ENCODE peak calls at places on chromosome 10, in nine cellular contexts. L, R, U, F, J, T, E, P and Z are unnamed samples.

GRCh38 chr10:113267616-113268015 is 285.2 kb upstream of the HABP2 start:
- DNase-seq in E (no peak), P (no peak), U (no peak), T (no peak), J (no peak), R (no peak), F (no peak), L (no peak), Z (no peak)

GRCh38 chr10:12505683-12506082 is 156.3 kb downstream of the CAMK1D start:
- DNase-seq in E (no peak), U (no peak), L (no peak), J (no peak), T (no peak), F (no peak), P (no peak), R (no peak), Z (no peak)

GRCh38 chr10:21751341-21752310 is 217.6 kb downstream of the MLLT10 start:
- DNase-seq in U (peak), E (no peak), T (no peak), P (no peak), R (no peak), L (no peak), J (no peak), F (no peak), Z (no peak)

GRCh38 chr10:104098360-104098925 is 12.8 kb upstream of the COL17A1 start:
- DNase-seq in L (no peak), J (peak), E (no peak), R (no peak), T (no peak), P (no peak), U (no peak), F (no peak), Z (no peak)

GRCh38 chr10:128803790-128804189 is 663.3 kb upstream of the MGMT start:
- DNase-seq in F (no peak), R (no peak), J (no peak), T (no peak), L (no peak), E (no peak), P (no peak), U (peak), Z (no peak)

GRCh38 chr10:69501657-69502056 is 50.4 kb downstream of the TSPAN15 start:
- DNase-seq in T (no peak), E (no peak), L (no peak), U (no peak), P (no peak), J (no peak), F (no peak), R (no peak), Z (no peak)

GRCh38 chr10:34966440-34966839 is 123.7 kb downstream of the CUL2 start:
- DNase-seq in F (no peak), R (no peak), L (no peak), U (no peak), J (peak), P (no peak), T (no peak), E (no peak), Z (no peak)

GRCh38 chr10:111481271-111482073 is 404.6 kb downstream of the ADRA2A start:
- DNase-seq in F (no peak), E (no peak), R (no peak), L (no peak), T (no peak), P (no peak), U (no peak), J (no peak), Z (no peak)

GRCh38 chr10:35453855-35454532 is 117.7 kb downstream of the CCNY start:
- DNase-seq in P (no peak), F (no peak), U (no peak), E (peak), T (no peak), L (no peak), J (peak), R (no peak), Z (no peak)

GRCh38 chr10:8615118-8615517 is 560.6 kb downstream of the GATA3 start:
- DNase-seq in L (no peak), J (no peak), R (no peak), T (no peak), E (no peak), U (no peak), F (no peak), P (no peak), Z (no peak)

GRCh38 chr10:63260103-63260859 is 127.2 kb downstream of the NRBF2 start:
- DNase-seq in U (no peak), F (no peak), R (no peak), T (no peak), E (no peak), J (no peak), L (no peak), P (no peak), Z (no peak)

GRCh38 chr10:68897336-68897741 is 3.8 kb upstream of the DDX50 start:
- DNase-seq in U (peak), L (peak), P (peak), T (no peak), R (no peak), F (peak), E (peak), J (peak), Z (peak)

GRCh38 chr10:33559105-33559504 is 224.6 kb upstream of the NRP1 start:
- DNase-seq in R (no peak), E (peak), P (no peak), T (no peak), F (no peak), U (no peak), L (no peak), J (peak), Z (no peak)

GRCh38 chr10:78657622-78658165 is 411.1 kb upstream of the ZMIZ1 start:
- DNase-seq in R (peak), P (peak), T (peak), F (peak), L (peak), U (peak), J (peak), E (peak), Z (peak)

GRCh38 chr10:65194131-65194530 is 1672.9 kb downstream of the REEP3 start:
- DNase-seq in L (no peak), T (no peak), R (no peak), P (no peak), F (no peak), U (no peak), E (no peak), J (peak), Z (no peak)

GRCh38 chr10:18260308-18260971 is 120.2 kb downstream of the CACNB2 start:
- DNase-seq in T (no peak), U (no peak), L (no peak), E (no peak), J (no peak), P (no peak), F (no peak), R (no peak), Z (no peak)

GRCh38 chr10:130169136-130169888 is 33.1 kb downstream of the GLRX3 start:
- DNase-seq in J (peak), T (no peak), F (no peak), U (no peak), P (no peak), R (no peak), L (no peak), E (peak), Z (no peak)

GRCh38 chr10:54703086-54703485 is 97.9 kb downstream of the PCDH15 start:
- DNase-seq in F (no peak), T (no peak), E (no peak), L (no peak), R (no peak), J (no peak), P (no peak), U (no peak), Z (no peak)

GRCh38 chr10:98659951-98660350 is 213.2 kb upstream of the HPS1 start:
- DNase-seq in P (no peak), U (no peak), E (no peak), F (no peak), L (no peak), J (no peak), R (no peak), T (no peak), Z (no peak)

GRCh38 chr10:93612237-93612636 is at the start of gene PDE6C:
- DNase-seq in P (no peak), F (no peak), J (no peak), T (no peak), U (no peak), R (no peak), E (no peak), L (no peak), Z (no peak)

GRCh38 chr10:98878418-98878817 is 357.2 kb downstream of the HPSE2 start:
- DNase-seq in P (no peak), L (no peak), R (no peak), E (no peak), F (no peak), T (no peak), J (no peak), U (no peak), Z (no peak)

GRCh38 chr10:108250954-108251620 is 1086.6 kb upstream of the SORCS1 start:
- DNase-seq in J (no peak), P (no peak), E (peak), U (no peak), L (no peak), R (no peak), F (no peak), T (no peak), Z (no peak)

GRCh38 chr10:67107670-67108069 is 181.8 kb downstream of the LRRTM3 start:
- DNase-seq in L (no peak), T (no peak), R (no peak), F (no peak), P (no peak), U (peak), E (no peak), J (no peak), Z (no peak)

GRCh38 chr10:119441151-119441821 is 101.2 kb downstream of the RGS10 start:
- DNase-seq in L (no peak), E (peak), U (no peak), F (no peak), J (peak), P (no peak), R (no peak), T (no peak), Z (no peak)